ENCODE peak calls at places on chromosomes 16 and 17, in seven cellular contexts. T is neural progenitor cell; E is CD4-positive, CD25-positive, alpha-beta regulatory T cell; O is thoracic aorta; W is MM.1S; I is caudate nucleus; S is heart left ventricle. M is an unnamed sample.
A peak's percentile ranks its signal among the peaks of the same experiment; 100 is the strongest.

GRCh38 chr16:24257965-24258364 is 1.8 kb downstream of the CACNG3 start:
- DNase-seq in T (peak; percentile 4), I (peak; percentile 4), W (no peak), E (no peak), O (no peak), S (no peak), M (no peak)

GRCh38 chr17:38552343-38552742 is 53.4 kb downstream of the SRCIN1 start:
- DNase-seq in E (no peak), O (no peak), S (no peak), T (no peak), W (no peak), I (no peak), M (no peak)

GRCh38 chr17:30274887-30275286 is 16.9 kb downstream of the BLMH start:
- DNase-seq in S (no peak), O (no peak), T (no peak), W (no peak), I (no peak), E (no peak), M (no peak)

GRCh38 chr16:46830417-46830901 is 521 bp downstream of the C16orf87 start:
- DNase-seq in I (no peak), O (no peak), E (peak; percentile 43), W (peak; percentile 52), T (peak; percentile 74), S (no peak), M (peak; percentile 75)

GRCh38 chr16:88118376-88118775 is 167.1 kb downstream of the BANP start:
- DNase-seq in E (no peak), O (no peak), T (peak; percentile 22), W (no peak), S (no peak), I (no peak), M (no peak)

GRCh38 chr16:87086575-87086974 is 230.6 kb downstream of the C16orf95 start:
- DNase-seq in E (no peak), O (no peak), T (no peak), S (no peak), I (no peak), W (no peak), M (no peak)

GRCh38 chr16:1398351-1398750 is 16.2 kb downstream of the UNKL start:
- DNase-seq in T (no peak), I (no peak), W (no peak), E (no peak), O (no peak), S (no peak), M (no peak)

GRCh38 chr17:46991618-46992017 is 12.6 kb upstream of the RPRML start:
- DNase-seq in O (no peak), T (no peak), E (no peak), S (no peak), I (no peak), W (no peak), M (no peak)

GRCh38 chr16:56288019-56288418 is 96.7 kb downstream of the GNAO1 start:
- DNase-seq in W (no peak), O (no peak), T (no peak), I (no peak), E (no peak), S (no peak), M (no peak)

GRCh38 chr17:4960279-4960922 is 7.2 kb downstream of the SPAG7 start:
- DNase-seq in E (no peak), S (no peak), I (no peak), W (no peak), T (no peak), O (no peak), M (no peak)

GRCh38 chr16:70768205-70768580 is 32.8 kb downstream of the VAC14 start:
- DNase-seq in T (no peak), I (no peak), E (no peak), W (no peak), O (no peak), S (no peak), M (no peak)

GRCh38 chr17:9021985-9022552 is 759 bp downstream of the NTN1 start:
- DNase-seq in I (no peak), S (peak; percentile 45), W (no peak), E (no peak), T (peak; percentile 76), O (no peak), M (no peak)

GRCh38 chr17:40463122-40463550 is 19.9 kb downstream of the IGFBP4 start:
- DNase-seq in S (no peak), T (peak; percentile 44), W (no peak), E (no peak), O (no peak), I (no peak), M (no peak)

GRCh38 chr17:70321388-70321787 is 152.1 kb downstream of the KCNJ2 start:
- DNase-seq in O (no peak), I (no peak), T (no peak), E (no peak), S (no peak), W (no peak), M (no peak)

GRCh38 chr17:27630607-27631408 is at the start of gene LGALS9:
- DNase-seq in I (no peak), E (peak; percentile 80), S (peak; percentile 43), O (no peak), T (no peak), W (no peak), M (no peak)

GRCh38 chr17:49438885-49439284 is 24.2 kb upstream of the PHB1 start:
- DNase-seq in T (peak; percentile 67), O (no peak), W (no peak), E (no peak), S (no peak), I (no peak), M (no peak)

GRCh38 chr17:64015447-64015846 is 5.0 kb downstream of the ICAM2 start:
- DNase-seq in T (no peak), W (no peak), E (no peak), S (no peak), I (no peak), O (no peak), M (no peak)

GRCh38 chr17:41619162-41619933 is 5.0 kb downstream of the KRT17 start:
- DNase-seq in I (no peak), E (no peak), W (no peak), S (no peak), T (no peak), O (no peak), M (no peak)

GRCh38 chr17:83099570-83100181 is 20.3 kb downstream of the METRNL start:
- DNase-seq in O (no peak), T (peak; percentile 32), I (no peak), E (no peak), S (no peak), W (no peak), M (no peak)

GRCh38 chr17:83097831-83098230 is 18.4 kb downstream of the METRNL start:
- DNase-seq in O (no peak), T (no peak), I (no peak), E (no peak), S (no peak), W (no peak), M (no peak)

GRCh38 chr17:83096401-83097220 is 17.2 kb downstream of the METRNL start:
- DNase-seq in S (no peak), O (no peak), E (no peak), W (no peak), T (no peak), I (no peak), M (no peak)

GRCh38 chr17:83099086-83099540 is 19.7 kb downstream of the METRNL start:
- DNase-seq in W (no peak), S (no peak), T (no peak), I (no peak), E (no peak), O (no peak), M (no peak)

GRCh38 chr17:83098241-83099085 is 19.1 kb downstream of the METRNL start:
- DNase-seq in I (no peak), T (peak; percentile 34), E (no peak), O (no peak), W (no peak), S (no peak), M (no peak)
- H3K27ac ChIP-seq in I (no peak overlapping the region), T (no peak overlapping the region), E (no peak overlapping the region), O (peak overlapping the region; percentile 81), W (no peak overlapping the region), S (peak overlapping the region; percentile 79), M (no peak overlapping the region)

GRCh38 chr16:14004031-14004718 is 66.9 kb upstream of the MRTFB start:
- DNase-seq in S (peak; percentile 60), T (no peak), I (no peak), E (no peak), O (no peak), W (no peak), M (no peak)
- H3K27ac ChIP-seq in S (peak overlapping the region; percentile 67), T (no peak overlapping the region), I (peak overlapping the region; percentile 77), E (no peak overlapping the region), O (peak overlapping the region; percentile 77), W (no peak overlapping the region), M (no peak overlapping the region)

GRCh38 chr16:22300427-22301071 is 3.3 kb downstream of the POLR3E start:
- DNase-seq in T (peak; percentile 69), O (no peak), I (peak; percentile 67), W (peak; percentile 45), S (peak; percentile 78), E (peak; percentile 65), M (peak; percentile 78)

GRCh38 chr16:22297871-22298733 is 893 bp downstream of the POLR3E start:
- DNase-seq in T (peak; percentile 87), W (peak; percentile 88), S (peak; percentile 78), E (peak; percentile 88), I (peak; percentile 33), O (peak; percentile 19), M (peak; percentile 85)

GRCh38 chr16:22299036-22299435 is 1.8 kb downstream of the POLR3E start:
- DNase-seq in W (no peak), E (no peak), S (no peak), T (no peak), I (no peak), O (no peak), M (no peak)

GRCh38 chr16:22296225-22297113 is 740 bp upstream of the POLR3E start:
- DNase-seq in E (peak; percentile 13), S (no peak), W (peak; percentile 24), T (peak; percentile 11), O (no peak), I (no peak), M (peak; percentile 58)

GRCh38 chr16:22297114-22297870 is at the start of gene POLR3E:
- DNase-seq in O (peak; percentile 97), E (peak; percentile 98), I (peak; percentile 96), W (peak; percentile 98), S (peak; percentile 99), T (peak; percentile 98), M (peak; percentile 99)
- H3K27ac ChIP-seq in O (peak within 1 kb of the TSS; percentile 88), E (peak within 1 kb of the TSS; percentile 100), I (peak within 1 kb of the TSS; percentile 93), W (peak within 1 kb of the TSS; percentile 99), S (peak within 1 kb of the TSS; percentile 92), T (peak within 1 kb of the TSS; percentile 88), M (peak within 1 kb of the TSS; percentile 74)

GRCh38 chr17:50953831-50954601 is 87.9 kb upstream of the TOB1 start:
- DNase-seq in T (peak; percentile 69), E (no peak), I (no peak), W (no peak), S (peak; percentile 63), O (no peak), M (no peak)

GRCh38 chr17:50954641-50955121 is 88.5 kb upstream of the TOB1 start:
- DNase-seq in T (no peak), E (no peak), S (no peak), O (no peak), I (no peak), W (no peak), M (no peak)

GRCh38 chr17:50952889-50953288 is 86.7 kb upstream of the TOB1 start:
- DNase-seq in W (no peak), T (no peak), I (no peak), E (no peak), S (no peak), O (no peak), M (no peak)

GRCh38 chr17:50955160-50955559 is 89.0 kb upstream of the TOB1 start:
- DNase-seq in O (no peak), W (no peak), T (no peak), S (no peak), E (no peak), I (no peak), M (no peak)

GRCh38 chr17:50953518-50953830 is 87.3 kb upstream of the TOB1 start:
- DNase-seq in S (no peak), W (no peak), I (no peak), E (no peak), T (no peak), O (no peak), M (no peak)
- H3K27ac ChIP-seq in S (peak overlapping the region; percentile 72), W (no peak overlapping the region), I (peak overlapping the region; percentile 52), E (no peak overlapping the region), T (no peak overlapping the region), O (no peak overlapping the region), M (no peak overlapping the region)